ENCODE peak calls at places on chromosomes 5 and 9, in four cellular contexts. C, K, Q and F are unnamed samples.

GRCh38 chr9:69444021-69444420 is 119.0 kb downstream of the ENTREP1 start:
- DNase-seq in C (no peak), K (peak), Q (no peak), F (no peak)

GRCh38 chr5:92836861-92837755 is 743.9 kb downstream of the NR2F1-AS1 start:
- DNase-seq in C (no peak), K (peak), Q (no peak), F (no peak)

GRCh38 chr5:170863646-170864045 is 1.8 kb downstream of the RANBP17 start:
- DNase-seq in C (no peak), K (peak), Q (no peak), F (no peak)

GRCh38 chr9:117448066-117448465 is 33.2 kb upstream of the ASTN2 start:
- DNase-seq in C (no peak), K (no peak), Q (no peak), F (no peak)

GRCh38 chr5:78647838-78648358 is 674 bp downstream of the LHFPL2 start:
- DNase-seq in C (no peak), K (peak), Q (no peak), F (no peak)

GRCh38 chr5:56128166-56128565 is 105.0 kb downstream of the ANKRD55 start:
- DNase-seq in C (peak), K (no peak), Q (no peak), F (no peak)

GRCh38 chr5:74555991-74556390 is 84.5 kb downstream of the ENC1 start:
- DNase-seq in C (no peak), K (no peak), Q (no peak), F (no peak)

GRCh38 chr9:72588336-72588735 is 66.9 kb downstream of the TMC1 start:
- DNase-seq in C (no peak), K (no peak), Q (no peak), F (no peak)

GRCh38 chr5:27652505-27652904 is 614.1 kb upstream of the CDH9 start:
- DNase-seq in C (no peak), K (no peak), Q (no peak), F (peak)

GRCh38 chr9:7592321-7593319 is 207.0 kb downstream of the DMAC1 start:
- DNase-seq in C (no peak), K (no peak), Q (no peak), F (peak)

GRCh38 chr9:36149197-36149596 is 12.7 kb downstream of the GLIPR2 start:
- DNase-seq in C (no peak), K (peak), Q (no peak), F (no peak)

GRCh38 chr5:17252543-17252942 is 35.1 kb downstream of the BASP1 start:
- DNase-seq in C (no peak), K (peak), Q (no peak), F (no peak)

GRCh38 chr5:154755361-154756202 is at the start of gene LARP1:
- DNase-seq in C (peak), K (peak), Q (peak), F (no peak)

GRCh38 chr9:34929506-34930102 is 28.5 kb upstream of the PHF24 start:
- DNase-seq in C (peak), K (peak), Q (no peak), F (peak)

GRCh38 chr9:34185778-34186551 is 7.1 kb downstream of the UBAP1 start:
- DNase-seq in C (no peak), K (peak), Q (no peak), F (no peak)

GRCh38 chr5:32534056-32534455 is 51.3 kb upstream of the SUB1 start:
- DNase-seq in C (no peak), K (no peak), Q (no peak), F (no peak)

GRCh38 chr5:66863343-66864170 is 267.4 kb downstream of the MAST4 start:
- DNase-seq in C (no peak), K (no peak), Q (no peak), F (no peak)

GRCh38 chr5:5071554-5071953 is 68.6 kb upstream of the ADAMTS16 start:
- DNase-seq in C (no peak), K (no peak), Q (no peak), F (no peak)

GRCh38 chr5:40410231-40410861 is 269.4 kb upstream of the PTGER4 start:
- DNase-seq in C (peak), K (peak), Q (no peak), F (no peak)

GRCh38 chr9:128150594-128151342 is 1.5 kb downstream of the LCN2 start:
- DNase-seq in C (no peak), K (peak), Q (no peak), F (peak)

GRCh38 chr5:20556364-20556763 is 568.4 kb upstream of the CDH18 start:
- DNase-seq in C (no peak), K (peak), Q (no peak), F (no peak)

GRCh38 chr5:159034083-159034824 is 65.5 kb downstream of the EBF1 start:
- DNase-seq in C (no peak), K (no peak), Q (no peak), F (no peak)

GRCh38 chr5:65663804-65664521 is 39.1 kb downstream of the SHLD3 start:
- DNase-seq in C (no peak), K (peak), Q (no peak), F (peak)

GRCh38 chr5:95955996-95956899 is 5.4 kb downstream of the ELL2 start:
- DNase-seq in C (no peak), K (no peak), Q (no peak), F (no peak)

GRCh38 chr5:80854583-80854982 is 105.6 kb upstream of the RASGRF2 start:
- DNase-seq in C (no peak), K (no peak), Q (no peak), F (no peak)

GRCh38 chr5:80755634-80756033 is 100.9 kb upstream of the DHFR start:
- DNase-seq in C (no peak), K (no peak), Q (no peak), F (no peak)

GRCh38 chr5:137739737-137740136 is 3.8 kb upstream of the KLHL3 start:
- DNase-seq in C (no peak), K (no peak), Q (no peak), F (no peak)

GRCh38 chr5:107476783-107477182 is 194.0 kb downstream of the EFNA5 start:
- DNase-seq in C (no peak), K (no peak), Q (no peak), F (no peak)

GRCh38 chr5:172028167-172028566 is 21.7 kb upstream of the FBXW11 start:
- DNase-seq in C (no peak), K (no peak), Q (no peak), F (no peak)

GRCh38 chr5:173613433-173614144 is 2.9 kb downstream of the BOD1 start:
- DNase-seq in C (no peak), K (no peak), Q (no peak), F (no peak)

GRCh38 chr5:10555134-10555733 is 8.6 kb upstream of the ANKRD33B start:
- DNase-seq in C (no peak), K (peak), Q (no peak), F (no peak)

GRCh38 chr5:73826761-73827450 is 200.9 kb downstream of the ARHGEF28 start:
- DNase-seq in C (no peak), K (peak), Q (no peak), F (no peak)

GRCh38 chr5:53359906-53360305 is 120.5 kb upstream of the FST start:
- DNase-seq in C (no peak), K (no peak), Q (no peak), F (no peak)

GRCh38 chr9:13567833-13568232 is 288.3 kb upstream of the MPDZ start:
- DNase-seq in C (no peak), K (no peak), Q (no peak), F (no peak)

GRCh38 chr5:111472579-111472978 is 39.8 kb downstream of the STARD4 start:
- DNase-seq in C (no peak), K (no peak), Q (no peak), F (no peak)

GRCh38 chr9:123355761-123356520 is at the start of gene CRB2:
- DNase-seq in C (no peak), K (no peak), Q (peak), F (no peak)

GRCh38 chr9:20552874-20553624 is 69.2 kb downstream of the MLLT3 start:
- DNase-seq in C (no peak), K (peak), Q (no peak), F (no peak)

GRCh38 chr5:78162253-78162862 is 132.1 kb downstream of the AP3B1 start:
- DNase-seq in C (no peak), K (peak), Q (no peak), F (no peak)

GRCh38 chr9:90906316-90907055 is 104.9 kb downstream of the SYK start:
- DNase-seq in C (no peak), K (no peak), Q (no peak), F (no peak)